ENCODE peak calls at places on chromosomes 7 and 10, in ten cellular contexts. J is activated T-cell treated with anti-CD3 and anti-CD28 coated beads, Interleukin-2, amount 50 U/mL, for 4 hours; U is NCI-H1417; B is stimulated activated CD8-positive, alpha-beta memory T cell treated with anti-CD3 and anti-CD28 coated beads, Interleukin-4, amount 100 ng/mL, for 24 hours; P is non-pigmented ciliary epithelial cell; L is GF-D8; R is NCI-H345; E is effector memory CD4-positive, alpha-beta T cell; D is stimulated activated CD4-positive, alpha-beta T cell treated with anti-CD3 and anti-CD28 coated beads, Interleukin-4, amount 100 ng/mL, for 4 hours; A is A549. F is an unnamed sample.

GRCh38 chr10:97028126-97028831 is 157.5 kb downstream of the SLIT1 start:
- DNase-seq in J (no peak), U (no peak), B (no peak), P (peak), L (no peak), R (no peak), E (no peak), D (no peak), A (no peak), F (no peak)

GRCh38 chr10:132705173-132705572 is 80.8 kb downstream of the NKX6-2 start:
- DNase-seq in J (no peak), U (no peak), B (no peak), P (no peak), L (no peak), R (no peak), E (no peak), D (no peak), A (no peak), F (no peak)

GRCh38 chr7:133511242-133511641 is 258.4 kb downstream of the EXOC4 start:
- DNase-seq in J (no peak), U (no peak), B (no peak), P (no peak), L (no peak), R (no peak), E (no peak), D (no peak), A (no peak), F (no peak)

GRCh38 chr7:139562972-139563565 is 39.6 kb downstream of the CLEC2L start:
- DNase-seq in J (no peak), U (no peak), B (no peak), P (no peak), L (no peak), R (no peak), E (no peak), D (no peak), A (no peak), F (no peak)

GRCh38 chr7:111292026-111292430 is 201.1 kb downstream of the LRRN3 start:
- DNase-seq in J (no peak), U (peak), B (no peak), P (no peak), L (no peak), R (no peak), E (no peak), D (no peak), A (no peak), F (no peak)

GRCh38 chr10:23048191-23048590 is 47.2 kb upstream of the MSRB2 start:
- DNase-seq in J (no peak), U (no peak), B (no peak), P (no peak), L (no peak), R (no peak), E (no peak), D (no peak), A (no peak), F (no peak)

GRCh38 chr7:33667261-33667660 is 238.1 kb upstream of the BMPER start:
- DNase-seq in J (no peak), U (no peak), B (no peak), P (no peak), L (no peak), R (no peak), E (no peak), D (no peak), A (no peak), F (no peak)

GRCh38 chr10:29579455-29579970 is 55.3 kb downstream of the SVIL start:
- DNase-seq in J (no peak), U (no peak), B (no peak), P (no peak), L (no peak), R (no peak), E (no peak), D (no peak), A (no peak), F (no peak)

GRCh38 chr10:75736889-75737610 is 305.6 kb downstream of the LRMDA start:
- DNase-seq in J (no peak), U (no peak), B (no peak), P (no peak), L (no peak), R (no peak), E (no peak), D (no peak), A (no peak), F (no peak)

GRCh38 chr7:132311747-132312146 is 264.5 kb downstream of the PLXNA4 start:
- DNase-seq in J (no peak), U (no peak), B (no peak), P (no peak), L (no peak), R (no peak), E (no peak), D (no peak), A (no peak), F (no peak)

GRCh38 chr7:74262639-74263398 is 8.6 kb upstream of the RFC2 start:
- DNase-seq in J (no peak), U (no peak), B (no peak), P (no peak), L (no peak), R (no peak), E (no peak), D (no peak), A (no peak), F (no peak)

GRCh38 chr10:49119746-49120145 is 4.4 kb upstream of the VSTM4 start:
- DNase-seq in J (no peak), U (no peak), B (no peak), P (no peak), L (no peak), R (no peak), E (no peak), D (no peak), A (no peak), F (no peak)

GRCh38 chr10:132630666-132631347 is 93.2 kb downstream of the INPP5A start:
- DNase-seq in J (no peak), U (no peak), B (no peak), P (no peak), L (no peak), R (no peak), E (no peak), D (no peak), A (no peak), F (no peak)

GRCh38 chr10:59588791-59589190 is 120.9 kb downstream of the SLC16A9 start:
- DNase-seq in J (no peak), U (no peak), B (no peak), P (no peak), L (no peak), R (no peak), E (no peak), D (no peak), A (no peak), F (no peak)

GRCh38 chr10:12975266-12975665 is 26.2 kb downstream of the CCDC3 start:
- DNase-seq in J (no peak), U (peak), B (no peak), P (no peak), L (no peak), R (peak), E (no peak), D (no peak), A (peak), F (no peak)

GRCh38 chr10:91197044-91197651 is 23.3 kb upstream of the PCGF5 start:
- DNase-seq in J (no peak), U (peak), B (no peak), P (no peak), L (no peak), R (peak), E (no peak), D (no peak), A (no peak), F (no peak)

GRCh38 chr10:126716366-126716765 is 45.9 kb upstream of the C10orf90 start:
- DNase-seq in J (no peak), U (no peak), B (no peak), P (no peak), L (no peak), R (no peak), E (no peak), D (no peak), A (no peak), F (no peak)

GRCh38 chr10:34430685-34431084 is 384.4 kb downstream of the PARD3 start:
- DNase-seq in J (no peak), U (no peak), B (no peak), P (no peak), L (peak), R (no peak), E (no peak), D (no peak), A (no peak), F (no peak)

GRCh38 chr7:725223-726005 is 1.1 kb upstream of the DNAAF5 start:
- DNase-seq in J (no peak), U (no peak), B (no peak), P (peak), L (peak), R (no peak), E (no peak), D (no peak), A (no peak), F (no peak)

GRCh38 chr7:106891545-106892410 is 26.7 kb downstream of the PIK3CG start:
- DNase-seq in J (no peak), U (no peak), B (no peak), P (no peak), L (no peak), R (peak), E (no peak), D (no peak), A (no peak), F (no peak)

GRCh38 chr10:88896336-88897018 is 16.4 kb downstream of the STAMBPL1 start:
- DNase-seq in J (no peak), U (no peak), B (no peak), P (no peak), L (no peak), R (no peak), E (no peak), D (no peak), A (no peak), F (no peak)

GRCh38 chr10:3955493-3955892 is 170.5 kb upstream of the KLF6 start:
- DNase-seq in J (no peak), U (no peak), B (no peak), P (no peak), L (no peak), R (peak), E (no peak), D (no peak), A (no peak), F (no peak)

GRCh38 chr7:36723951-36724664 is at the start of gene AOAH:
- DNase-seq in J (peak), U (no peak), B (peak), P (no peak), L (peak), R (no peak), E (peak), D (peak), A (no peak), F (peak)

GRCh38 chr10:116809528-116810500 is 39.5 kb upstream of the ENO4 start:
- DNase-seq in J (no peak), U (peak), B (no peak), P (no peak), L (no peak), R (no peak), E (no peak), D (no peak), A (peak), F (no peak)

GRCh38 chr10:130801276-130801675 is 510.2 kb downstream of the TCERG1L start:
- DNase-seq in J (no peak), U (no peak), B (no peak), P (no peak), L (no peak), R (no peak), E (no peak), D (no peak), A (no peak), F (no peak)

GRCh38 chr7:32587431-32587948 is 92.2 kb downstream of the AVL9 start:
- DNase-seq in J (no peak), U (no peak), B (no peak), P (peak), L (no peak), R (no peak), E (no peak), D (no peak), A (peak), F (no peak)

F was measured in effector CD4-positive, alpha-beta T cell.